ENCODE peak calls at places on chromosome 12, in four cellular contexts. One of them, this sample, is unnamed.

GRCh38 chr12:10717410-10717809 is 5.7 kb downstream of the YBX3 start:
- DNase-seq in heart right ventricle: no peak
- DNase-seq in CD4-positive, CD25-positive, alpha-beta regulatory T cell: no peak
- DNase-seq in neuronal stem cell: no peak
- DNase-seq in this sample: peak; percentile 73

GRCh38 chr12:106585862-106586534 is 3.2 kb downstream of the RFX4 start:
- DNase-seq in neuronal stem cell: peak; percentile 64
- DNase-seq in CD4-positive, CD25-positive, alpha-beta regulatory T cell: no peak
- DNase-seq in heart right ventricle: no peak
- DNase-seq in this sample: no peak

GRCh38 chr12:41521872-41522379 is 333.8 kb downstream of the PDZRN4 start:
- DNase-seq in CD4-positive, CD25-positive, alpha-beta regulatory T cell: no peak
- DNase-seq in heart right ventricle: no peak
- DNase-seq in neuronal stem cell: no peak
- DNase-seq in this sample: peak; percentile 61

GRCh38 chr12:99367181-99367580 is 280.4 kb upstream of the GARIN6 start:
- DNase-seq in heart right ventricle: no peak
- DNase-seq in CD4-positive, CD25-positive, alpha-beta regulatory T cell: no peak
- DNase-seq in neuronal stem cell: no peak
- DNase-seq in this sample: no peak

GRCh38 chr12:93098077-93098476 is 169.0 kb upstream of the EEA1 start:
- DNase-seq in heart right ventricle: no peak
- DNase-seq in CD4-positive, CD25-positive, alpha-beta regulatory T cell: peak; percentile 35
- DNase-seq in neuronal stem cell: peak; percentile 29
- DNase-seq in this sample: no peak

GRCh38 chr12:40980346-40981005 is 207.6 kb upstream of the PDZRN4 start:
- DNase-seq in CD4-positive, CD25-positive, alpha-beta regulatory T cell: no peak
- DNase-seq in neuronal stem cell: no peak
- DNase-seq in heart right ventricle: no peak
- DNase-seq in this sample: no peak

GRCh38 chr12:47990351-47991105 is 13.7 kb downstream of the COL2A1 start:
- DNase-seq in CD4-positive, CD25-positive, alpha-beta regulatory T cell: no peak
- DNase-seq in neuronal stem cell: no peak
- DNase-seq in heart right ventricle: no peak
- DNase-seq in this sample: no peak

GRCh38 chr12:93380480-93381121 is 2.9 kb downstream of the NUDT4 start:
- DNase-seq in CD4-positive, CD25-positive, alpha-beta regulatory T cell: no peak
- DNase-seq in heart right ventricle: no peak
- DNase-seq in neuronal stem cell: no peak
- DNase-seq in this sample: no peak

GRCh38 chr12:13093850-13094225 is 9.6 kb downstream of the GSG1 start:
- DNase-seq in neuronal stem cell: no peak
- DNase-seq in CD4-positive, CD25-positive, alpha-beta regulatory T cell: no peak
- DNase-seq in heart right ventricle: no peak
- DNase-seq in this sample: no peak

GRCh38 chr12:107359382-107359781 is 266.0 kb upstream of the CRY1 start:
- DNase-seq in neuronal stem cell: no peak
- DNase-seq in CD4-positive, CD25-positive, alpha-beta regulatory T cell: no peak
- DNase-seq in heart right ventricle: no peak
- DNase-seq in this sample: no peak

GRCh38 chr12:68176252-68176651 is 16.7 kb upstream of the IFNG start:
- DNase-seq in heart right ventricle: no peak
- DNase-seq in CD4-positive, CD25-positive, alpha-beta regulatory T cell: no peak
- DNase-seq in neuronal stem cell: no peak
- DNase-seq in this sample: no peak

GRCh38 chr12:24118675-24119074 is 169.2 kb upstream of the SOX5 start:
- DNase-seq in CD4-positive, CD25-positive, alpha-beta regulatory T cell: no peak
- DNase-seq in heart right ventricle: no peak
- DNase-seq in neuronal stem cell: no peak
- DNase-seq in this sample: no peak

GRCh38 chr12:50186667-50187066 is 19.5 kb upstream of the CERS5 start:
- DNase-seq in heart right ventricle: no peak
- DNase-seq in CD4-positive, CD25-positive, alpha-beta regulatory T cell: no peak
- DNase-seq in neuronal stem cell: no peak
- DNase-seq in this sample: no peak

GRCh38 chr12:6167327-6168280 is 32.6 kb upstream of the CD9 start:
- DNase-seq in heart right ventricle: no peak
- DNase-seq in CD4-positive, CD25-positive, alpha-beta regulatory T cell: peak; percentile 6
- DNase-seq in neuronal stem cell: no peak
- DNase-seq in this sample: peak; percentile 51

GRCh38 chr12:120725151-120725658 is 421 bp upstream of the ACADS start:
- DNase-seq in CD4-positive, CD25-positive, alpha-beta regulatory T cell: no peak
- DNase-seq in heart right ventricle: no peak
- DNase-seq in neuronal stem cell: no peak
- DNase-seq in this sample: no peak

GRCh38 chr12:70590549-70591226 is 46.5 kb downstream of the PTPRB start:
- DNase-seq in neuronal stem cell: no peak
- DNase-seq in heart right ventricle: no peak
- DNase-seq in CD4-positive, CD25-positive, alpha-beta regulatory T cell: no peak
- DNase-seq in this sample: no peak

GRCh38 chr12:115481141-115481540 is 796.4 kb downstream of the MED13L start:
- DNase-seq in CD4-positive, CD25-positive, alpha-beta regulatory T cell: no peak
- DNase-seq in heart right ventricle: no peak
- DNase-seq in neuronal stem cell: no peak
- DNase-seq in this sample: no peak

GRCh38 chr12:116152268-116152667 is 125.2 kb downstream of the MED13L start:
- DNase-seq in CD4-positive, CD25-positive, alpha-beta regulatory T cell: no peak
- DNase-seq in neuronal stem cell: no peak
- DNase-seq in heart right ventricle: no peak
- DNase-seq in this sample: no peak

GRCh38 chr12:94994312-94994711 is 9.2 kb downstream of the NDUFA12 start:
- DNase-seq in CD4-positive, CD25-positive, alpha-beta regulatory T cell: no peak
- DNase-seq in heart right ventricle: no peak
- DNase-seq in neuronal stem cell: no peak
- DNase-seq in this sample: peak; percentile 44

GRCh38 chr12:25427328-25428249 is 125.5 kb downstream of the LMNTD1 start:
- DNase-seq in neuronal stem cell: no peak
- DNase-seq in heart right ventricle: no peak
- DNase-seq in CD4-positive, CD25-positive, alpha-beta regulatory T cell: no peak
- DNase-seq in this sample: peak; percentile 8

GRCh38 chr12:30996255-30996654 is 69.7 kb downstream of the TSPAN11 start:
- DNase-seq in CD4-positive, CD25-positive, alpha-beta regulatory T cell: no peak
- DNase-seq in neuronal stem cell: no peak
- DNase-seq in heart right ventricle: no peak
- DNase-seq in this sample: no peak

GRCh38 chr12:93407963-93408283 is 30.2 kb downstream of the NUDT4 start:
- DNase-seq in neuronal stem cell: no peak
- DNase-seq in CD4-positive, CD25-positive, alpha-beta regulatory T cell: no peak
- DNase-seq in heart right ventricle: no peak
- DNase-seq in this sample: no peak

GRCh38 chr12:6369916-6370575 is 5.3 kb downstream of the SCNN1A start:
- DNase-seq in heart right ventricle: no peak
- DNase-seq in neuronal stem cell: no peak
- DNase-seq in CD4-positive, CD25-positive, alpha-beta regulatory T cell: no peak
- DNase-seq in this sample: no peak

GRCh38 chr12:103560604-103561101 is 26.4 kb upstream of the STAB2 start:
- DNase-seq in CD4-positive, CD25-positive, alpha-beta regulatory T cell: no peak
- DNase-seq in heart right ventricle: no peak
- DNase-seq in neuronal stem cell: no peak
- DNase-seq in this sample: peak; percentile 100

GRCh38 chr12:50589650-50590435 is 85.1 kb downstream of the DIP2B start:
- DNase-seq in CD4-positive, CD25-positive, alpha-beta regulatory T cell: no peak
- DNase-seq in heart right ventricle: no peak
- DNase-seq in neuronal stem cell: no peak
- DNase-seq in this sample: peak; percentile 60

GRCh38 chr12:108565976-108566375 is 3.6 kb downstream of the ISCU start:
- DNase-seq in heart right ventricle: peak; percentile 74
- DNase-seq in neuronal stem cell: no peak
- DNase-seq in CD4-positive, CD25-positive, alpha-beta regulatory T cell: peak; percentile 31
- DNase-seq in this sample: peak; percentile 85

GRCh38 chr12:15716566-15716965 is 72.6 kb downstream of the EPS8 start:
- DNase-seq in heart right ventricle: no peak
- DNase-seq in neuronal stem cell: no peak
- DNase-seq in CD4-positive, CD25-positive, alpha-beta regulatory T cell: no peak
- DNase-seq in this sample: no peak

GRCh38 chr12:19150273-19150895 is 20.9 kb downstream of the PLEKHA5 start:
- DNase-seq in CD4-positive, CD25-positive, alpha-beta regulatory T cell: no peak
- DNase-seq in neuronal stem cell: no peak
- DNase-seq in heart right ventricle: no peak
- DNase-seq in this sample: no peak

GRCh38 chr12:630656-631632 is 32.3 kb downstream of the NINJ2 start:
- DNase-seq in neuronal stem cell: no peak
- DNase-seq in heart right ventricle: peak; percentile 76
- DNase-seq in CD4-positive, CD25-positive, alpha-beta regulatory T cell: peak; percentile 72
- DNase-seq in this sample: no peak

GRCh38 chr12:76259071-76259470 is 89.1 kb downstream of the BBS10 start:
- DNase-seq in heart right ventricle: no peak
- DNase-seq in CD4-positive, CD25-positive, alpha-beta regulatory T cell: no peak
- DNase-seq in neuronal stem cell: peak; percentile 11
- DNase-seq in this sample: no peak
- H3K27ac ChIP-seq in heart right ventricle: peak overlapping the region; percentile 21
- H3K27ac ChIP-seq in CD4-positive, CD25-positive, alpha-beta regulatory T cell: no peak overlapping the region
- H3K27ac ChIP-seq in neuronal stem cell: peak overlapping the region; percentile 58
- H3K27ac ChIP-seq in this sample: peak overlapping the region; percentile 92

DNA sequence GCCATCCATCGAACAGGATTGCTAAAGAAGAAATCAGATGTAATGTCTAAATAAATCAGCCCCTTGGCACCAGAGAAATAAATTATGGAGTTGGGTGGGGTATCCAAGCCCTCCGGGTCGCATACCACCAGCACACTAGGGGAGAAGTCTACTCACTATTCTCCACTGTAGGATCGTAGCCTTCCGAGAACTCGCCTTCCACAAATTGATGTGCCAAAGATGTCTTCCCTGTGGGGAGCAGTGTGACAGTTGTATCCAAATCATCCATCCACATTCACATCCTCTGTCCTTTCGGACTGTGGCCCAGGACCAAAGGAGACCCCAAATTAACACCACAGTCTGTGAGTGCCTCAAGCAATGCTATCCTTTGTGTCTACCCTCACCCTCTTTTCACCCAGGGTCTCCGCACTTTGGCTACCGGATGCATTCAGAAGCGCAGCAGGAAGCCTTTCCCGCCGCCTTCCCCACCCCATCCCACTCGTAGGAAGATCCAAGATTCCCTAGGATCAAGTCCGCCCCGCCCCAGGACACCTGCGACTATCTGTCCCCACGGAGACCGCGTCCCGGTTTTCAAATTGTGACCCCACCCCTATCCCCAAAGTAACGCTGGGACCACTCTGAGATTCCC is 786 bp downstream of the RHEBL1 start:
- DNase-seq in neuronal stem cell: no peak
- DNase-seq in heart right ventricle: no peak
- DNase-seq in CD4-positive, CD25-positive, alpha-beta regulatory T cell: no peak
- DNase-seq in this sample: no peak
- H3K27ac ChIP-seq in neuronal stem cell: no peak overlapping the region
- H3K27ac ChIP-seq in heart right ventricle: peak overlapping the region; percentile 74
- H3K27ac ChIP-seq in CD4-positive, CD25-positive, alpha-beta regulatory T cell: peak overlapping the region; percentile 82
- H3K27ac ChIP-seq in this sample: peak overlapping the region; percentile 31

GRCh38 chr12:124532331-124532750 is 35.1 kb downstream of the NCOR2 start:
- DNase-seq in heart right ventricle: no peak
- DNase-seq in CD4-positive, CD25-positive, alpha-beta regulatory T cell: no peak
- DNase-seq in neuronal stem cell: no peak
- DNase-seq in this sample: no peak
- H3K27ac ChIP-seq in heart right ventricle: no peak overlapping the region
- H3K27ac ChIP-seq in CD4-positive, CD25-positive, alpha-beta regulatory T cell: no peak overlapping the region
- H3K27ac ChIP-seq in neuronal stem cell: peak overlapping the region; percentile 73
- H3K27ac ChIP-seq in this sample: no peak overlapping the region

GRCh38 chr12:52186135-52186840 is 5.5 kb downstream of the KRT80 start:
- DNase-seq in CD4-positive, CD25-positive, alpha-beta regulatory T cell: no peak
- DNase-seq in neuronal stem cell: no peak
- DNase-seq in heart right ventricle: no peak
- DNase-seq in this sample: no peak

GRCh38 chr12:52187206-52187605 is 4.6 kb downstream of the KRT80 start:
- DNase-seq in CD4-positive, CD25-positive, alpha-beta regulatory T cell: no peak
- DNase-seq in neuronal stem cell: no peak
- DNase-seq in heart right ventricle: no peak
- DNase-seq in this sample: no peak

GRCh38 chr12:52188658-52189057 is 3.2 kb downstream of the KRT80 start:
- DNase-seq in heart right ventricle: no peak
- DNase-seq in CD4-positive, CD25-positive, alpha-beta regulatory T cell: no peak
- DNase-seq in neuronal stem cell: no peak
- DNase-seq in this sample: no peak

GRCh38 chr12:52189376-52190174 is 2.2 kb downstream of the KRT80 start:
- DNase-seq in heart right ventricle: no peak
- DNase-seq in neuronal stem cell: no peak
- DNase-seq in CD4-positive, CD25-positive, alpha-beta regulatory T cell: no peak
- DNase-seq in this sample: no peak

DNA sequence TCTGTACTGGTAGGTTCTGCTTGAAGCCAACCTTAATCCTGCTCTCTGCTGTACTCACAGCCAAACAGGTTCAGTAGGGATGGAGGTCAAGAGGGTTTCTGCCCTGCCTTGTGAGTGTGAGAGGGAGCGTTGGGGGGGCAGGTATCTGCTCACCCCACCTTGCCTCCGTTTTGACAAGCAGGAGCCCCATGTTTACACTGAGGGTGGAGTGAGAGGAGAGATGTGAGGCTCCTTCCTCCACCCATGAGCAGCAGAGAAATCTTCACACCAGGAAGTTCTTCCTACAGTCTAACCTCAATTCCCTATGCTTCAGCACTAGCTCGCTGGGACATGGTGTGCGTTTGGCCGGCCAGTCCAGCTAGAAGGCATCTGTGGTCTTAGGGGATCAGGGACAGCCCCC is 4.2 kb downstream of the KRT80 start:
- DNase-seq in heart right ventricle: no peak
- DNase-seq in neuronal stem cell: no peak
- DNase-seq in CD4-positive, CD25-positive, alpha-beta regulatory T cell: no peak
- DNase-seq in this sample: no peak
- H3K27ac ChIP-seq in heart right ventricle: no peak overlapping the region
- H3K27ac ChIP-seq in neuronal stem cell: no peak overlapping the region
- H3K27ac ChIP-seq in CD4-positive, CD25-positive, alpha-beta regulatory T cell: no peak overlapping the region
- H3K27ac ChIP-seq in this sample: peak overlapping the region; percentile 84

GRCh38 chr12:55827806-55828205 is 1.6 kb downstream of the DNAJC14 start:
- DNase-seq in CD4-positive, CD25-positive, alpha-beta regulatory T cell: no peak
- DNase-seq in neuronal stem cell: no peak
- DNase-seq in heart right ventricle: no peak
- DNase-seq in this sample: no peak
- H3K27ac ChIP-seq in CD4-positive, CD25-positive, alpha-beta regulatory T cell: peak overlapping the region; percentile 76
- H3K27ac ChIP-seq in neuronal stem cell: no peak overlapping the region
- H3K27ac ChIP-seq in heart right ventricle: peak overlapping the region; percentile 93
- H3K27ac ChIP-seq in this sample: no peak overlapping the region

GRCh38 chr12:55675671-55676070 is 32.0 kb downstream of the ITGA7 start:
- DNase-seq in neuronal stem cell: no peak
- DNase-seq in heart right ventricle: no peak
- DNase-seq in CD4-positive, CD25-positive, alpha-beta regulatory T cell: no peak
- DNase-seq in this sample: no peak
- H3K27ac ChIP-seq in neuronal stem cell: no peak overlapping the region
- H3K27ac ChIP-seq in heart right ventricle: peak overlapping the region; percentile 45
- H3K27ac ChIP-seq in CD4-positive, CD25-positive, alpha-beta regulatory T cell: no peak overlapping the region
- H3K27ac ChIP-seq in this sample: no peak overlapping the region

GRCh38 chr12:100942984-100943749 is 148.6 kb downstream of the ANO4 start:
- DNase-seq in heart right ventricle: no peak
- DNase-seq in neuronal stem cell: no peak
- DNase-seq in CD4-positive, CD25-positive, alpha-beta regulatory T cell: no peak
- DNase-seq in this sample: no peak
- H3K27ac ChIP-seq in heart right ventricle: no peak overlapping the region
- H3K27ac ChIP-seq in neuronal stem cell: no peak overlapping the region
- H3K27ac ChIP-seq in CD4-positive, CD25-positive, alpha-beta regulatory T cell: no peak overlapping the region
- H3K27ac ChIP-seq in this sample: no peak overlapping the region